ENCODE peak calls at places on chromosome 2, in six cellular contexts. One of them, this sample, is unnamed.

GRCh38 chr2:152380261-152381055 is 45.5 kb downstream of the FMNL2 start:
- DNase-seq in HCT116: no peak
- DNase-seq in GM12878: no peak
- DNase-seq in H1: no peak
- DNase-seq in K562: no peak
- DNase-seq in HepG2: no peak
- DNase-seq in this sample: no peak

GRCh38 chr2:208213508-208214120 is 23.8 kb upstream of the C2orf80 start:
- DNase-seq in HCT116: no peak
- DNase-seq in GM12878: no peak
- DNase-seq in K562: no peak
- DNase-seq in H1: no peak
- DNase-seq in HepG2: no peak
- DNase-seq in this sample: no peak

GRCh38 chr2:215364157-215365155 is 52.6 kb downstream of the ATIC start:
- DNase-seq in K562: no peak
- DNase-seq in H1: no peak
- DNase-seq in HepG2: no peak
- DNase-seq in GM12878: no peak
- DNase-seq in HCT116: no peak
- DNase-seq in this sample: no peak

GRCh38 chr2:114022360-114023085 is 132.6 kb downstream of the ACTR3 start:
- DNase-seq in HepG2: peak
- DNase-seq in HCT116: peak
- DNase-seq in GM12878: no peak
- DNase-seq in H1: no peak
- DNase-seq in K562: no peak
- DNase-seq in this sample: no peak

GRCh38 chr2:176146645-176147044 is 4.7 kb upstream of the HOXD4 start:
- DNase-seq in GM12878: no peak
- DNase-seq in HepG2: no peak
- DNase-seq in K562: no peak
- DNase-seq in H1: no peak
- DNase-seq in HCT116: no peak
- DNase-seq in this sample: no peak

GRCh38 chr2:48131503-48132293 is 225.4 kb upstream of the FBXO11 start:
- DNase-seq in H1: no peak
- DNase-seq in HCT116: no peak
- DNase-seq in K562: no peak
- DNase-seq in HepG2: no peak
- DNase-seq in GM12878: no peak
- DNase-seq in this sample: no peak

GRCh38 chr2:8438996-8439395 is 242.9 kb upstream of the ID2 start:
- DNase-seq in H1: no peak
- DNase-seq in K562: no peak
- DNase-seq in GM12878: no peak
- DNase-seq in HCT116: no peak
- DNase-seq in HepG2: no peak
- DNase-seq in this sample: no peak

GRCh38 chr2:170255971-170256370 is 78.0 kb downstream of the MYO3B start:
- DNase-seq in HepG2: no peak
- DNase-seq in GM12878: no peak
- DNase-seq in H1: no peak
- DNase-seq in HCT116: no peak
- DNase-seq in K562: no peak
- DNase-seq in this sample: no peak

GRCh38 chr2:75053484-75054112 is 95.2 kb downstream of the POLE4 start:
- DNase-seq in H1: peak
- DNase-seq in HCT116: peak
- DNase-seq in K562: peak
- DNase-seq in HepG2: peak
- DNase-seq in GM12878: peak
- DNase-seq in this sample: peak

GRCh38 chr2:5691659-5692529 is at the start of gene SOX11:
- DNase-seq in K562: no peak
- DNase-seq in HepG2: no peak
- DNase-seq in HCT116: no peak
- DNase-seq in GM12878: no peak
- DNase-seq in H1: peak
- DNase-seq in this sample: no peak

GRCh38 chr2:127270663-127271062 is 23.3 kb downstream of the ERCC3 start:
- DNase-seq in GM12878: no peak
- DNase-seq in H1: no peak
- DNase-seq in K562: no peak
- DNase-seq in HepG2: no peak
- DNase-seq in HCT116: no peak
- DNase-seq in this sample: no peak

GRCh38 chr2:62474173-62474572 is 31.8 kb downstream of the TMEM17 start:
- DNase-seq in HepG2: no peak
- DNase-seq in HCT116: no peak
- DNase-seq in GM12878: no peak
- DNase-seq in H1: no peak
- DNase-seq in K562: no peak
- DNase-seq in this sample: peak

GRCh38 chr2:240604291-240604938 is 17.9 kb downstream of the CAPN10 start:
- DNase-seq in HCT116: peak
- DNase-seq in K562: peak
- DNase-seq in HepG2: peak
- DNase-seq in GM12878: no peak
- DNase-seq in H1: no peak
- DNase-seq in this sample: peak

GRCh38 chr2:218093879-218094278 is 24.8 kb downstream of the RUFY4 start:
- DNase-seq in HepG2: no peak
- DNase-seq in K562: no peak
- DNase-seq in H1: no peak
- DNase-seq in HCT116: no peak
- DNase-seq in GM12878: no peak
- DNase-seq in this sample: no peak

GRCh38 chr2:12169721-12170120 is 423.3 kb downstream of the LPIN1 start:
- DNase-seq in H1: no peak
- DNase-seq in HCT116: no peak
- DNase-seq in K562: no peak
- DNase-seq in GM12878: no peak
- DNase-seq in HepG2: no peak
- DNase-seq in this sample: peak

GRCh38 chr2:213766062-213766461 is 481.8 kb downstream of the SPAG16 start:
- DNase-seq in HCT116: no peak
- DNase-seq in HepG2: no peak
- DNase-seq in H1: no peak
- DNase-seq in K562: no peak
- DNase-seq in GM12878: no peak
- DNase-seq in this sample: no peak

GRCh38 chr2:37526856-37527255 is 144.6 kb downstream of the CDC42EP3 start:
- DNase-seq in H1: no peak
- DNase-seq in HCT116: no peak
- DNase-seq in GM12878: no peak
- DNase-seq in HepG2: no peak
- DNase-seq in K562: no peak
- DNase-seq in this sample: no peak

GRCh38 chr2:146890491-146890890 is 954.3 kb upstream of the ACVR2A start:
- DNase-seq in H1: no peak
- DNase-seq in K562: no peak
- DNase-seq in HepG2: no peak
- DNase-seq in HCT116: no peak
- DNase-seq in GM12878: no peak
- DNase-seq in this sample: peak

GRCh38 chr2:204914708-204915107 is 369.4 kb downstream of the PARD3B start:
- DNase-seq in K562: peak
- DNase-seq in H1: no peak
- DNase-seq in HCT116: no peak
- DNase-seq in HepG2: no peak
- DNase-seq in GM12878: no peak
- DNase-seq in this sample: no peak

GRCh38 chr2:101478561-101479001 is 3.7 kb upstream of the RFX8 start:
- DNase-seq in GM12878: no peak
- DNase-seq in HepG2: no peak
- DNase-seq in K562: no peak
- DNase-seq in H1: no peak
- DNase-seq in HCT116: no peak
- DNase-seq in this sample: peak

GRCh38 chr2:101479328-101479727 is 4.4 kb upstream of the RFX8 start:
- DNase-seq in K562: no peak
- DNase-seq in H1: no peak
- DNase-seq in GM12878: no peak
- DNase-seq in HCT116: no peak
- DNase-seq in HepG2: no peak
- DNase-seq in this sample: no peak

GRCh38 chr2:101476605-101477208 is 1.8 kb upstream of the RFX8 start:
- DNase-seq in GM12878: no peak
- DNase-seq in HCT116: no peak
- DNase-seq in HepG2: peak
- DNase-seq in K562: no peak
- DNase-seq in H1: no peak
- DNase-seq in this sample: no peak

GRCh38 chr2:101480764-101481163 is 5.9 kb upstream of the RFX8 start:
- DNase-seq in GM12878: no peak
- DNase-seq in HepG2: no peak
- DNase-seq in K562: no peak
- DNase-seq in HCT116: no peak
- DNase-seq in H1: peak
- DNase-seq in this sample: no peak

GRCh38 chr2:101479810-101480209 is 4.9 kb upstream of the RFX8 start:
- DNase-seq in H1: no peak
- DNase-seq in HCT116: no peak
- DNase-seq in HepG2: no peak
- DNase-seq in GM12878: no peak
- DNase-seq in K562: no peak
- DNase-seq in this sample: no peak
- H3K9ac ChIP-seq in H1: no peak
- H3K9ac ChIP-seq in HCT116: no peak
- H3K9ac ChIP-seq in HepG2: no peak
- H3K9ac ChIP-seq in GM12878: no peak
- H3K9ac ChIP-seq in K562: no peak
- H3K9ac ChIP-seq in this sample: no peak

GRCh38 chr2:233242231-233242917 is 9.1 kb upstream of the ATG16L1 start:
- DNase-seq in GM12878: no peak
- DNase-seq in HepG2: no peak
- DNase-seq in H1: no peak
- DNase-seq in K562: no peak
- DNase-seq in HCT116: no peak
- DNase-seq in this sample: no peak

GRCh38 chr2:233236820-233237589 is 14.5 kb upstream of the ATG16L1 start:
- DNase-seq in H1: no peak
- DNase-seq in HepG2: no peak
- DNase-seq in HCT116: no peak
- DNase-seq in GM12878: no peak
- DNase-seq in K562: no peak
- DNase-seq in this sample: no peak

GRCh38 chr2:233243348-233243747 is 8.1 kb upstream of the ATG16L1 start:
- DNase-seq in HCT116: no peak
- DNase-seq in HepG2: no peak
- DNase-seq in GM12878: no peak
- DNase-seq in K562: no peak
- DNase-seq in H1: no peak
- DNase-seq in this sample: no peak

GRCh38 chr2:233241803-233242202 is 9.7 kb upstream of the ATG16L1 start:
- DNase-seq in HCT116: no peak
- DNase-seq in HepG2: no peak
- DNase-seq in GM12878: no peak
- DNase-seq in H1: no peak
- DNase-seq in K562: no peak
- DNase-seq in this sample: no peak

GRCh38 chr2:233240897-233241296 is 10.6 kb upstream of the ATG16L1 start:
- DNase-seq in HCT116: no peak
- DNase-seq in GM12878: peak
- DNase-seq in K562: no peak
- DNase-seq in H1: no peak
- DNase-seq in HepG2: no peak
- DNase-seq in this sample: no peak
- TF ChIP-seq MAX in HCT116: no peak
- TF ChIP-seq MAX in GM12878: no peak
- TF ChIP-seq MAX in K562: no peak
- TF ChIP-seq MAX in H1: no peak
- TF ChIP-seq MAX in HepG2: no peak
- TF ChIP-seq MAX in this sample: no peak

DNA sequence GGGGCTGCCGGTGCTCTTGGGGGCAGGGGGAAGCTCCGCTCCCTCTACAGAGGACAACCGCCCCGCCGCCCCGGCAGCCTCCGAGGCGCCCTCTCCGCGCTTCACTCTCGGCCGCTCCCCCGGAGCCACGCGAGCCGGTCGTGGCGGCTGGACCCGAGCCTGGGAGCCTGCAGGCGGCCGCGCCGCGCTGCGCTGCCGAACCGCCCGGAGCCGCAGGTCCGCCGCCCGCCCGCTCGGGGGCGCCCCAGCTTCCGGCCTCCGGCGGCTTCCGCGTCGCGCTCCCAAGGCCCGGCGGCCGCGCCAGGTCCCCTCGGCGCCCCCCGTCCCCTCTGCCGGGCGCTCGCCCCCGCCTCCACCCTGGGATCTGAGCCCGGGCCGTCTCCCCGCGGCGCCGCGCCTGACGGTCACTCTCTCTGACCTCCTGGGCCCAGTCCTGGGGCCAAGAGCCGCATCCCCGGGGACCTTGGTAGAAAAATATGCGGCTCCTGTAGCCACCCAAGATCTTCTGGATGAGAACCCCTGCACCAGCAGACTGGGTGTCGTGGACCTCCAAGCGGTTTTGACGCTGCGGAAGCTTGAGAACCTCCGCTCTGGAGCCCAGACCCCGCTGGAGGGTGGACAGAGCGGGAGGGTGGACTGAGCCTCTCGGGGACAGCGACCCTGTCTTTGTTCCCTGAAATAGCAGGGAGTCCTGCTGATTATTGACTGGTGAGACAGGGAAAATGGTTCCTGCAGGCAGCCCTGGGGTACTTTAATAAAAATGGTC is 44.3 kb downstream of the SERTAD2 start:
- DNase-seq in HepG2: no peak
- DNase-seq in GM12878: no peak
- DNase-seq in H1: peak
- DNase-seq in K562: peak
- DNase-seq in HCT116: no peak
- DNase-seq in this sample: peak
- TF ChIP-seq POLR2A in HepG2: no peak
- TF ChIP-seq POLR2A in GM12878: peak
- TF ChIP-seq POLR2A in H1: no peak
- TF ChIP-seq POLR2A in K562: peak
- TF ChIP-seq POLR2A in HCT116: no peak
- TF ChIP-seq POLR2A in this sample: no peak

GRCh38 chr2:54891901-54892300 is 158.3 kb downstream of the RTN4 start:
- DNase-seq in HepG2: no peak
- DNase-seq in GM12878: no peak
- DNase-seq in HCT116: no peak
- DNase-seq in K562: no peak
- DNase-seq in H1: no peak
- DNase-seq in this sample: no peak

GRCh38 chr2:54889053-54889452 is 161.2 kb downstream of the RTN4 start:
- DNase-seq in HCT116: no peak
- DNase-seq in HepG2: no peak
- DNase-seq in K562: no peak
- DNase-seq in GM12878: no peak
- DNase-seq in H1: no peak
- DNase-seq in this sample: no peak

DNA sequence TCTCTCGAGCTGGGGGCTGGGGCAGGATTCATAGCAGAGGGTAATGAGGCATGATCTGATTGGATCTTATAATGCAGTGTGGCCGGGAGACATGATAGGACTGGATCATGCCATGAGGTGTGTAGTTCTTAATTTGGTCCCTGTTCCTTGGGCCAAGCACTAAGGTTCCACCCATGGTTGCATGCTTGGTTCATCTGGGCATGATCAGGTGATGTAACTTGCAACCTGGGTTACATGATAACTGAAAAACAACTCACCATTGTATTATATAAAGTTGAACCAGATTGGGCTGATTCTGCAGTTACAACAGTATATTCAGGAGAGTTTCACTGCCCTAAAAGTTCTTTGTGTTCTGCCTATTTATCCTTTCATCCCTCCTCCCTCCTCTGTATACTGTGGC is 162.1 kb downstream of the RTN4 start:
- DNase-seq in HepG2: no peak
- DNase-seq in GM12878: no peak
- DNase-seq in H1: no peak
- DNase-seq in K562: no peak
- DNase-seq in HCT116: no peak
- DNase-seq in this sample: no peak
- H3K9ac ChIP-seq in HepG2: no peak
- H3K9ac ChIP-seq in GM12878: no peak
- H3K9ac ChIP-seq in H1: no peak
- H3K9ac ChIP-seq in K562: no peak
- H3K9ac ChIP-seq in HCT116: no peak
- H3K9ac ChIP-seq in this sample: no peak

This sample was measured in endothelial cell of umbilical vein.